ENCODE peak calls at places on chromosomes 2 and 18, in seven cellular contexts. One of them, this sample, is unnamed.

GRCh38 chr2:63872571-63873328 is 31.1 kb downstream of the UGP2 start:
- DNase-seq in heart left ventricle: no peak
- DNase-seq in WERI-Rb-1: no peak
- DNase-seq in fibroblast of lung: peak
- DNase-seq in esophagus squamous epithelium: no peak
- DNase-seq in thyroid gland: no peak
- DNase-seq in ascending aorta: no peak
- DNase-seq in this sample: no peak

GRCh38 chr2:3712841-3713503 is 9.6 kb downstream of the DCDC2C start:
- DNase-seq in heart left ventricle: no peak
- DNase-seq in WERI-Rb-1: no peak
- DNase-seq in fibroblast of lung: peak
- DNase-seq in esophagus squamous epithelium: no peak
- DNase-seq in thyroid gland: no peak
- DNase-seq in ascending aorta: no peak
- DNase-seq in this sample: no peak

GRCh38 chr18:74457743-74458465 is 796 bp upstream of the DIPK1C start:
- DNase-seq in heart left ventricle: peak
- DNase-seq in WERI-Rb-1: no peak
- DNase-seq in fibroblast of lung: no peak
- DNase-seq in esophagus squamous epithelium: no peak
- DNase-seq in thyroid gland: peak
- DNase-seq in ascending aorta: peak
- DNase-seq in this sample: no peak

GRCh38 chr2:127410871-127411396 is 7.3 kb upstream of the PROC start:
- DNase-seq in heart left ventricle: no peak
- DNase-seq in WERI-Rb-1: no peak
- DNase-seq in fibroblast of lung: peak
- DNase-seq in esophagus squamous epithelium: no peak
- DNase-seq in thyroid gland: peak
- DNase-seq in ascending aorta: peak
- DNase-seq in this sample: no peak

GRCh38 chr2:201909961-201910361 is 103.6 kb downstream of the CDK15 start:
- DNase-seq in heart left ventricle: no peak
- DNase-seq in WERI-Rb-1: no peak
- DNase-seq in fibroblast of lung: peak
- DNase-seq in esophagus squamous epithelium: no peak
- DNase-seq in thyroid gland: no peak
- DNase-seq in ascending aorta: no peak
- DNase-seq in this sample: no peak

GRCh38 chr2:226888971-226889370 is 53.1 kb downstream of the RHBDD1 start:
- DNase-seq in heart left ventricle: no peak
- DNase-seq in WERI-Rb-1: no peak
- DNase-seq in fibroblast of lung: peak
- DNase-seq in esophagus squamous epithelium: no peak
- DNase-seq in thyroid gland: no peak
- DNase-seq in ascending aorta: no peak
- DNase-seq in this sample: no peak

GRCh38 chr2:142170847-142171246 is 40.0 kb upstream of the LRP1B start:
- DNase-seq in heart left ventricle: no peak
- DNase-seq in WERI-Rb-1: no peak
- DNase-seq in fibroblast of lung: no peak
- DNase-seq in esophagus squamous epithelium: no peak
- DNase-seq in thyroid gland: no peak
- DNase-seq in ascending aorta: no peak
- DNase-seq in this sample: no peak

GRCh38 chr18:13629841-13630747 is 96.3 kb downstream of the FAM210A start:
- DNase-seq in heart left ventricle: peak
- DNase-seq in WERI-Rb-1: peak
- DNase-seq in fibroblast of lung: peak
- DNase-seq in esophagus squamous epithelium: no peak
- DNase-seq in thyroid gland: peak
- DNase-seq in ascending aorta: no peak
- DNase-seq in this sample: peak

GRCh38 chr2:67652679-67653078 is 255.5 kb downstream of the ETAA1 start:
- DNase-seq in heart left ventricle: no peak
- DNase-seq in WERI-Rb-1: no peak
- DNase-seq in fibroblast of lung: no peak
- DNase-seq in esophagus squamous epithelium: no peak
- DNase-seq in thyroid gland: no peak
- DNase-seq in ascending aorta: no peak
- DNase-seq in this sample: no peak

GRCh38 chr2:200756618-200757321 is 54.9 kb upstream of the BZW1 start:
- DNase-seq in heart left ventricle: no peak
- DNase-seq in WERI-Rb-1: no peak
- DNase-seq in fibroblast of lung: peak
- DNase-seq in esophagus squamous epithelium: no peak
- DNase-seq in thyroid gland: no peak
- DNase-seq in ascending aorta: peak
- DNase-seq in this sample: peak

GRCh38 chr2:1348789-1349188 is 64.5 kb upstream of the TPO start:
- DNase-seq in heart left ventricle: no peak
- DNase-seq in WERI-Rb-1: no peak
- DNase-seq in fibroblast of lung: no peak
- DNase-seq in esophagus squamous epithelium: no peak
- DNase-seq in thyroid gland: no peak
- DNase-seq in ascending aorta: no peak
- DNase-seq in this sample: no peak

GRCh38 chr2:189102735-189103134 is 76.8 kb downstream of the COL5A2 start:
- DNase-seq in heart left ventricle: no peak
- DNase-seq in WERI-Rb-1: no peak
- DNase-seq in fibroblast of lung: no peak
- DNase-seq in esophagus squamous epithelium: no peak
- DNase-seq in thyroid gland: no peak
- DNase-seq in ascending aorta: no peak
- DNase-seq in this sample: no peak

GRCh38 chr2:75071766-75072165 is 113.3 kb downstream of the POLE4 start:
- DNase-seq in heart left ventricle: no peak
- DNase-seq in WERI-Rb-1: no peak
- DNase-seq in fibroblast of lung: no peak
- DNase-seq in esophagus squamous epithelium: no peak
- DNase-seq in thyroid gland: no peak
- DNase-seq in ascending aorta: no peak
- DNase-seq in this sample: no peak

GRCh38 chr2:69781321-69782248 is 39.7 kb downstream of the ANXA4 start:
- DNase-seq in heart left ventricle: no peak
- DNase-seq in WERI-Rb-1: peak
- DNase-seq in fibroblast of lung: no peak
- DNase-seq in esophagus squamous epithelium: no peak
- DNase-seq in thyroid gland: peak
- DNase-seq in ascending aorta: no peak
- DNase-seq in this sample: no peak

GRCh38 chr18:13500227-13500865 is 226.0 kb downstream of the FAM210A start:
- DNase-seq in heart left ventricle: peak
- DNase-seq in WERI-Rb-1: no peak
- DNase-seq in fibroblast of lung: peak
- DNase-seq in esophagus squamous epithelium: no peak
- DNase-seq in thyroid gland: no peak
- DNase-seq in ascending aorta: peak
- DNase-seq in this sample: peak

GRCh38 chr2:129008055-129008880 is 689.6 kb upstream of the HS6ST1 start:
- DNase-seq in heart left ventricle: no peak
- DNase-seq in WERI-Rb-1: no peak
- DNase-seq in fibroblast of lung: peak
- DNase-seq in esophagus squamous epithelium: no peak
- DNase-seq in thyroid gland: no peak
- DNase-seq in ascending aorta: no peak
- DNase-seq in this sample: no peak

GRCh38 chr2:9693138-9693520 is 62.3 kb upstream of the YWHAQ start:
- DNase-seq in heart left ventricle: peak
- DNase-seq in WERI-Rb-1: no peak
- DNase-seq in fibroblast of lung: peak
- DNase-seq in esophagus squamous epithelium: no peak
- DNase-seq in thyroid gland: no peak
- DNase-seq in ascending aorta: peak
- DNase-seq in this sample: no peak

GRCh38 chr2:159637988-159638501 is 21.7 kb upstream of the BAZ2B start:
- DNase-seq in heart left ventricle: no peak
- DNase-seq in WERI-Rb-1: no peak
- DNase-seq in fibroblast of lung: peak
- DNase-seq in esophagus squamous epithelium: no peak
- DNase-seq in thyroid gland: peak
- DNase-seq in ascending aorta: no peak
- DNase-seq in this sample: no peak

GRCh38 chr2:149082781-149083180 is 44.3 kb downstream of the LYPD6B start:
- DNase-seq in heart left ventricle: no peak
- DNase-seq in WERI-Rb-1: no peak
- DNase-seq in fibroblast of lung: no peak
- DNase-seq in esophagus squamous epithelium: no peak
- DNase-seq in thyroid gland: no peak
- DNase-seq in ascending aorta: no peak
- DNase-seq in this sample: peak

GRCh38 chr2:120379916-120380893 is 34.3 kb downstream of the INHBB start:
- DNase-seq in heart left ventricle: no peak
- DNase-seq in WERI-Rb-1: no peak
- DNase-seq in fibroblast of lung: no peak
- DNase-seq in esophagus squamous epithelium: no peak
- DNase-seq in thyroid gland: peak
- DNase-seq in ascending aorta: no peak
- DNase-seq in this sample: no peak

GRCh38 chr18:9683418-9684396 is 24.4 kb upstream of the RAB31 start:
- DNase-seq in heart left ventricle: no peak
- DNase-seq in WERI-Rb-1: no peak
- DNase-seq in fibroblast of lung: peak
- DNase-seq in esophagus squamous epithelium: no peak
- DNase-seq in thyroid gland: peak
- DNase-seq in ascending aorta: peak
- DNase-seq in this sample: no peak
- TF ChIP-seq CTCF in heart left ventricle: peak
- TF ChIP-seq CTCF in WERI-Rb-1: peak
- TF ChIP-seq CTCF in fibroblast of lung: peak
- TF ChIP-seq CTCF in esophagus squamous epithelium: peak
- TF ChIP-seq CTCF in thyroid gland: peak
- TF ChIP-seq CTCF in ascending aorta: peak
- TF ChIP-seq CTCF in this sample: peak

GRCh38 chr18:8704361-8705279 is 736 bp upstream of the MTCL1 start:
- DNase-seq in heart left ventricle: peak
- DNase-seq in WERI-Rb-1: peak
- DNase-seq in fibroblast of lung: peak
- DNase-seq in esophagus squamous epithelium: peak
- DNase-seq in thyroid gland: peak
- DNase-seq in ascending aorta: peak
- DNase-seq in this sample: peak
- TF ChIP-seq CTCF in heart left ventricle: peak
- TF ChIP-seq CTCF in WERI-Rb-1: no peak
- TF ChIP-seq CTCF in fibroblast of lung: no peak
- TF ChIP-seq CTCF in esophagus squamous epithelium: no peak
- TF ChIP-seq CTCF in thyroid gland: no peak
- TF ChIP-seq CTCF in ascending aorta: peak
- TF ChIP-seq CTCF in this sample: no peak

DNA sequence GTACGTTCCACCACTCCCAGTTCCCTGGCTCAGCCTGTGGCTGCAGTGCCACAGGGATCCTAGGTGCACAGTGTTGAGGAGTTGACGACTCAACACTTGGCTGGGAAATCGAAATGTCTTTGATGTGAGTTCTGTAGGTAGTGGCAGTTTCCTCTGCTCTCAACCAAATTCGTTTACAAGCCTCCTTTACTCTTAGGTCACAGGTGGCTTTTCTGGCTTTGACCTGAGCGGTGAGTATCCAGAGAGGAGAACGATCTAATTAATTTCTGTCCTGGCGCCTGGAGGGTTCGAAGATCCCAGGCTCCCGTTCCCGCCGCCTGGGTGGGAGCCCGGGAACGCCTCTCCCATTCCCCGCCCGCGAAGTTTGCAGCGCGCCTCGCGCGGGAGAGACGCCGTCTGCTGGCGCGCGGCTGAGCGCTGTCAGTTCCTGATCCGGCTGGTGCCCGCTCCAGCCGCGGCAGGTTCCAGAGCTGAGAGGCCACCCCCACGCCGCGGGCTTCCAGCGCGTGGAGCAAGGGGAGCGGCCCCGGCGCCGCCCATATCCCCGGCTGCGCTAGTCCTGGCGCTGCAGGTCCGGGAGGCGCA is at the start of gene LAMA3:
- DNase-seq in heart left ventricle: peak
- DNase-seq in WERI-Rb-1: peak
- DNase-seq in fibroblast of lung: peak
- DNase-seq in esophagus squamous epithelium: no peak
- DNase-seq in thyroid gland: peak
- DNase-seq in ascending aorta: peak
- DNase-seq in this sample: no peak
- TF ChIP-seq CTCF in heart left ventricle: no peak
- TF ChIP-seq CTCF in WERI-Rb-1: peak
- TF ChIP-seq CTCF in fibroblast of lung: peak
- TF ChIP-seq CTCF in esophagus squamous epithelium: peak
- TF ChIP-seq CTCF in thyroid gland: no peak
- TF ChIP-seq CTCF in ascending aorta: peak
- TF ChIP-seq CTCF in this sample: no peak

DNA sequence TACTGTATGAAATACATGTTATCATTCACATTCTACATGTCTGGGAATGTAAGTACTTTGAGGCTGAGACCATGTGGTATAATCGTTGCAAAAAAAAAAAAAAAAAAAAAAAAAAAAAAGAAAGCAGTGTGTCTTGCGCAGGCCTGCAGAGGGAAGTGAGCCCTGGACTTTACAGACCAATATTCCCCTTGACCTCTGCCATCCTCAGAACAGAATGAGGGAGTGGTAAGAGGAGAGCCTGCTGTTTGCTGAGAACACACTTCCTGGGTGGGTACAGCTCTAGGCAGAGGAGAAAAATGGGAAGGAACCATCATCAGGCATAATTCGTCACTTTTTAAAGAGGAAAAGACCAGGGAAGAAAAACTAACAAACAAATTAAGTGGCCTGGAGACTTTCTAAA is 28.8 kb upstream of the TBC1D8 start:
- DNase-seq in heart left ventricle: no peak
- DNase-seq in WERI-Rb-1: no peak
- DNase-seq in fibroblast of lung: no peak
- DNase-seq in esophagus squamous epithelium: no peak
- DNase-seq in thyroid gland: no peak
- DNase-seq in ascending aorta: no peak
- DNase-seq in this sample: no peak
- TF ChIP-seq CTCF in heart left ventricle: no peak
- TF ChIP-seq CTCF in WERI-Rb-1: no peak
- TF ChIP-seq CTCF in fibroblast of lung: no peak
- TF ChIP-seq CTCF in esophagus squamous epithelium: no peak
- TF ChIP-seq CTCF in thyroid gland: no peak
- TF ChIP-seq CTCF in ascending aorta: no peak
- TF ChIP-seq CTCF in this sample: no peak

GRCh38 chr2:116444256-116444872 is 1370.1 kb upstream of the DDX18 start:
- DNase-seq in heart left ventricle: no peak
- DNase-seq in WERI-Rb-1: no peak
- DNase-seq in fibroblast of lung: no peak
- DNase-seq in esophagus squamous epithelium: no peak
- DNase-seq in thyroid gland: no peak
- DNase-seq in ascending aorta: no peak
- DNase-seq in this sample: no peak

GRCh38 chr2:116440104-116440653 is 1374.3 kb upstream of the DDX18 start:
- DNase-seq in heart left ventricle: no peak
- DNase-seq in WERI-Rb-1: no peak
- DNase-seq in fibroblast of lung: no peak
- DNase-seq in esophagus squamous epithelium: no peak
- DNase-seq in thyroid gland: no peak
- DNase-seq in ascending aorta: no peak
- DNase-seq in this sample: no peak

DNA sequence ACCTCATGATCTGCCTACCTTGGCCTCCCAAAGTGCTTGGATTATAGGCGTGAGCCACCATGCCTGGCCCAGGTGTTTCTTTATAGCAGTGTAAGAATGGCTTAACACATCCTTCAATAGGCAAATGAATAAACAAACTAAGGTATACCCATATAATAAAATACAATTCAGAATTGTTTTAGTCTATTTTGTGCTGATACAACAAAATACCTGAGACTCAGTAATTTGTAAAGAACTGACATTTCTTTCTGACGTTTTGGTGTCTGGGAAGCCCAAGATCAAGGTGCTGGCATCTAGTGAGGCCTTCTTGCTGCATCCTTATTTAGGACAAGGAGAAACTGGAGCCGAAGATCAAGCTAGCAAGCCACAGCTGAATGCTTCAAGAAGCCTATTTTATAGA is 1372.1 kb upstream of the DDX18 start:
- DNase-seq in heart left ventricle: no peak
- DNase-seq in WERI-Rb-1: no peak
- DNase-seq in fibroblast of lung: no peak
- DNase-seq in esophagus squamous epithelium: no peak
- DNase-seq in thyroid gland: no peak
- DNase-seq in ascending aorta: no peak
- DNase-seq in this sample: no peak
- TF ChIP-seq CTCF in heart left ventricle: no peak
- TF ChIP-seq CTCF in WERI-Rb-1: no peak
- TF ChIP-seq CTCF in fibroblast of lung: no peak
- TF ChIP-seq CTCF in esophagus squamous epithelium: no peak
- TF ChIP-seq CTCF in thyroid gland: no peak
- TF ChIP-seq CTCF in ascending aorta: no peak
- TF ChIP-seq CTCF in this sample: no peak

This sample was measured in H9.